ENCODE peak calls at places on chromosomes 12 and 14, in seven cellular contexts. S is body of pancreas, A is GM12878, H is heart left ventricle, O is tibial nerve, T is HCT116, V is transverse colon. Y is an unnamed sample. For H3K27me3, the result is how much of the 10 kb centered on the place peaks cover.

GRCh38 chr14:20427231-20428009 is 8.5 kb downstream of the KLHL33 start:
- DNase-seq in S (peak), A (peak), H (no peak), O (no peak), T (peak), V (no peak), Y (no peak)

GRCh38 chr12:57724936-57725740 is 13.4 kb downstream of the AGAP2 start:
- DNase-seq in S (no peak), A (no peak), H (no peak), O (no peak), T (no peak), V (no peak), Y (no peak)

GRCh38 chr12:64680235-64680634 is 69.9 kb downstream of the RASSF3 start:
- DNase-seq in S (peak), A (no peak), H (no peak), O (no peak), T (no peak), V (peak), Y (no peak)

GRCh38 chr12:130126023-130126432 is 36.2 kb upstream of the FZD10 start:
- DNase-seq in S (peak), A (no peak), H (peak), O (peak), T (no peak), V (no peak), Y (no peak)

GRCh38 chr14:90503582-90503981 is 106.8 kb downstream of the CALM1 start:
- DNase-seq in S (peak), A (no peak), H (no peak), O (no peak), T (no peak), V (peak), Y (peak)

GRCh38 chr12:27012239-27012981 is 1.8 kb downstream of the TM7SF3 start:
- DNase-seq in S (peak), A (no peak), H (no peak), O (no peak), T (no peak), V (no peak), Y (no peak)

GRCh38 chr12:66144796-66145754 is 14.5 kb upstream of the LLPH start:
- DNase-seq in S (peak), A (no peak), H (no peak), O (peak), T (peak), V (peak), Y (peak)

GRCh38 chr12:125079084-125079483 is 13.8 kb downstream of the AACS start:
- DNase-seq in S (no peak), A (no peak), H (no peak), O (no peak), T (no peak), V (no peak), Y (no peak)

GRCh38 chr12:85156569-85156968 is 120.4 kb downstream of the LRRIQ1 start:
- DNase-seq in S (no peak), A (no peak), H (no peak), O (no peak), T (no peak), V (no peak), Y (no peak)

GRCh38 chr12:129727100-129727499 is 176.7 kb downstream of the TMEM132D start:
- DNase-seq in S (no peak), A (no peak), H (no peak), O (no peak), T (no peak), V (no peak), Y (no peak)

GRCh38 chr14:73526036-73526984 is 10.6 kb upstream of the ACOT1 start:
- DNase-seq in S (peak), A (no peak), H (peak), O (no peak), T (no peak), V (no peak), Y (peak)

GRCh38 chr12:71476513-71476912 is 36.9 kb downstream of the LGR5 start:
- DNase-seq in S (no peak), A (no peak), H (no peak), O (no peak), T (no peak), V (no peak), Y (no peak)

GRCh38 chr12:31368666-31369361 is 42.9 kb upstream of the SINHCAF start:
- DNase-seq in S (no peak), A (no peak), H (no peak), O (no peak), T (no peak), V (no peak), Y (no peak)

GRCh38 chr12:108033091-108033490 is 96.0 kb upstream of the WSCD2 start:
- DNase-seq in S (no peak), A (no peak), H (no peak), O (no peak), T (no peak), V (no peak), Y (no peak)

GRCh38 chr12:16668198-16668597 is 62.2 kb upstream of the LMO3 start:
- DNase-seq in S (no peak), A (no peak), H (no peak), O (no peak), T (no peak), V (no peak), Y (no peak)

GRCh38 chr14:28596336-28596735 is 170.3 kb upstream of the FOXG1 start:
- DNase-seq in S (no peak), A (no peak), H (no peak), O (no peak), T (no peak), V (no peak), Y (no peak)

GRCh38 chr12:93777249-93777648 is 100.1 kb downstream of the CRADD start:
- DNase-seq in S (peak), A (no peak), H (peak), O (peak), T (no peak), V (no peak), Y (peak)

GRCh38 chr12:121025442-121026226 is 9.3 kb upstream of the C12orf43 start:
- DNase-seq in S (no peak), A (no peak), H (no peak), O (no peak), T (no peak), V (peak), Y (no peak)

GRCh38 chr14:104819361-104819771 is 18.5 kb downstream of the ZBTB42 start:
- DNase-seq in S (no peak), A (no peak), H (no peak), O (no peak), T (no peak), V (no peak), Y (peak)

GRCh38 chr12:65536876-65537661 is 258.6 kb downstream of the MSRB3 start:
- DNase-seq in S (peak), A (no peak), H (peak), O (peak), T (peak), V (peak), Y (no peak)

GRCh38 chr12:3073438-3074255 is 3.5 kb upstream of the TSPAN9 start:
- DNase-seq in S (peak), A (peak), H (peak), O (peak), T (peak), V (peak), Y (peak)

GRCh38 chr12:95143784-95144205 is 70.4 kb upstream of the NR2C1 start:
- DNase-seq in S (no peak), A (no peak), H (no peak), O (no peak), T (no peak), V (no peak), Y (no peak)

GRCh38 chr14:105859717-105860614 is 333.6 kb downstream of the TMEM121 start:
- DNase-seq in S (peak), A (no peak), H (peak), O (no peak), T (no peak), V (peak), Y (peak)

GRCh38 chr12:26062566-26062965 is 62.3 kb downstream of the BHLHE41 start:
- DNase-seq in S (no peak), A (no peak), H (no peak), O (no peak), T (no peak), V (no peak), Y (no peak)

GRCh38 chr12:19138551-19139344 is 9.2 kb downstream of the PLEKHA5 start:
- DNase-seq in S (no peak), A (no peak), H (no peak), O (no peak), T (no peak), V (no peak), Y (no peak)

GRCh38 chr12:18158774-18159557 is 69.0 kb upstream of the RERGL start:
- DNase-seq in S (peak), A (no peak), H (no peak), O (peak), T (no peak), V (no peak), Y (peak)

GRCh38 chr14:93759781-93760307 is 28.4 kb downstream of the PRIMA1 start:
- DNase-seq in S (no peak), A (no peak), H (peak), O (no peak), T (no peak), V (peak), Y (peak)

DNA sequence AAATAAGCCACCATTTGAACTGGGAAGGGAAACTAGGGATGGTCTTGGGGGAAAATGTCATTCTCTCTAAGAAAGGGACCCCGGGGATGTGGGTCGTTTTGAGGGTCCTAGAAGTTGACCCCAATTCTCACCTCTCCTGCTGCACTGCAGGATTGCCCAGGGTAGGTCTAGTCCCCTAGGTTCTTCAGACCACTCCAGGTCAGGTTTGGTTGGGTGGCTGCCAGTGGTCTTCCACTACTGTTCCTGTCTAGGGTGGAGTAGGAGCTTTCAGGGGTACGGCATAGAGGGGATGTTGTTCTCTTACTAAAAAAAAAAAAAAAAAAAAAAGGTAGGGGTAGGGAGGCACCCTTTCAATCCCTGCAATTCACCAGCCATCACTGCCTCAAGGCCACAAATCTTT is 7.3 kb downstream of the HOXC8 start:
- DNase-seq in S (no peak), A (no peak), H (no peak), O (no peak), T (no peak), V (no peak), Y (no peak)
- H3K27me3 ChIP-seq in S (under half), A (under half), H (half or more), O (half or more), T (under half), V (half or more), Y (under half)

DNA sequence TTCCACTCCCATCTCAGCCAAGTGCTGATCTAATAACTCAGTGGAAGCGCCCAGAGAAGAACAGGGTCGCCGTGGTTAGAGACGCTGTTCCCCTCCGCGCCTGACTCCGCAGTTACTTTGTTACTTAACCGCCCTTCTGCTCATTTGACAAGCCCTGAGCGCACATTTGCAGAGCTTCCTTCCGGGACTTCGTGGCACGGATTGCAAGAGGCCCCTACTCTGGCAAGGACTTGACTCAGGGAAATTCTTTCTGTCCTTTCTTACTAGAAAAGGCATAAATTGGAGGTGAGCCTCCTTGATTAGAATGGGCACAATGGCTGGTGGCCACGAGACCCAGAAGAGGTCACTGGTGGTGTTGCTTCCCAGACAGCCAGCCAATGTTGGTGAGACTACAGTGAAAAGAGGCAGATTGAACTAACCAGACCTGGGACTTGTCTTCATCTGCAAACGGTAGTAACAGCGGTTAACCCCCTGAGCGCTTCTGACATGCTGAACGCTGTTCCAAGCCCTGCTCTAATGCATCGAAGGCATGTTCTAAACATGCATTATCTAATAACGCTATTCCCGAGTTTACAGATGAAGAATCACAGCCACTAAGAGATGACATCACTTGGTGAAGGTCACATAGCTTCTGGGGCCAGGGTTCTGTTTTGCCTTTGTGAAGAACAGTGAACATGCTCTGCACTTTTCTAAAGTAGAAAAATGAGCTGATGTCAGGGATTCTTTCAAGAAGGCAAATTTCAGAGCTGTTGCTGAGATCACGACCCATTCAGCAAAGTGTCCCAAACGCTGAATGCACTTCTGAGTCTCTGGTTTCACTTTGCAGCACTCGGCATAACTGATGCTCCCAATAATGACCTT is 55.8 kb downstream of the FOS start:
- DNase-seq in S (peak), A (peak), H (peak), O (peak), T (no peak), V (peak), Y (peak)
- TF ChIP-seq POLR2A in S (no peak), A (peak), H (no peak), O (peak), T (no peak), V (peak), Y (no peak)

GRCh38 chr12:116906285-116906684 is 4.5 kb upstream of the FBXW8 start:
- DNase-seq in S (no peak), A (no peak), H (no peak), O (no peak), T (no peak), V (no peak), Y (no peak)
- H3K27me3 ChIP-seq in S (under half), A (under half), H (under half), O (under half), T (under half), V (under half), Y (under half)

GRCh38 chr14:22518073-22518472 is 71.0 kb downstream of the DAD1 start:
- DNase-seq in S (no peak), A (no peak), H (no peak), O (no peak), T (no peak), V (no peak), Y (no peak)
- TF ChIP-seq POLR2A in S (no peak), A (no peak), H (no peak), O (no peak), T (no peak), V (no peak), Y (no peak)

GRCh38 chr14:76143642-76144041 is 8.1 kb upstream of the GPATCH2L start:
- DNase-seq in S (no peak), A (no peak), H (no peak), O (no peak), T (no peak), V (no peak), Y (no peak)

GRCh38 chr14:76136476-76137160 is 15.1 kb upstream of the GPATCH2L start:
- DNase-seq in S (no peak), A (no peak), H (no peak), O (no peak), T (no peak), V (no peak), Y (no peak)

GRCh38 chr14:76138119-76138757 is 13.5 kb upstream of the GPATCH2L start:
- DNase-seq in S (no peak), A (no peak), H (no peak), O (no peak), T (no peak), V (no peak), Y (no peak)

GRCh38 chr14:76135722-76136121 is 16.0 kb upstream of the GPATCH2L start:
- DNase-seq in S (no peak), A (no peak), H (no peak), O (no peak), T (no peak), V (no peak), Y (no peak)

GRCh38 chr14:76138758-76139723 is 12.7 kb upstream of the GPATCH2L start:
- DNase-seq in S (no peak), A (no peak), H (no peak), O (no peak), T (no peak), V (no peak), Y (peak)
- H3K27me3 ChIP-seq in S (under half), A (under half), H (under half), O (half or more), T (under half), V (half or more), Y (under half)

GRCh38 chr12:5963515-5963914 is 18.5 kb upstream of the ANO2 start:
- DNase-seq in S (no peak), A (no peak), H (no peak), O (no peak), T (no peak), V (no peak), Y (no peak)
- TF ChIP-seq POLR2A in S (no peak), A (no peak), H (no peak), O (no peak), T (no peak), V (no peak), Y (no peak)